ENCODE peak calls at places on chromosomes 5 and 9, in eight cellular contexts. K is neural crest cell; B is psoas muscle; E is colonic mucosa; J is progenitor cell of endocrine pancreas; N is H9; M is CD4-positive, alpha-beta T cell; T is heart right ventricle. U is an unnamed sample.

GRCh38 chr9:134243778-134244467 is 79.6 kb upstream of the RNU6ATAC start:
- DNase-seq in K (no peak), B (no peak), E (no peak), J (no peak), N (no peak), M (no peak), T (no peak), U (no peak)

GRCh38 chr9:107269254-107269653 is 13.8 kb upstream of the RAD23B start:
- DNase-seq in K (no peak), B (no peak), E (no peak), J (no peak), N (no peak), M (no peak), T (no peak), U (no peak)

GRCh38 chr5:62974623-62975022 is 396.0 kb downstream of the LRRC70 start:
- DNase-seq in K (no peak), B (no peak), E (no peak), J (no peak), N (no peak), M (no peak), T (no peak), U (no peak)

GRCh38 chr5:158874814-158875213 is 224.9 kb downstream of the EBF1 start:
- DNase-seq in K (no peak), B (no peak), E (no peak), J (no peak), N (no peak), M (no peak), T (no peak), U (no peak)

GRCh38 chr5:127040779-127041520 is 10.6 kb upstream of the MARCHF3 start:
- DNase-seq in K (no peak), B (no peak), E (peak), J (no peak), N (peak), M (no peak), T (no peak), U (no peak)

GRCh38 chr9:125495137-125496119 is 211.6 kb downstream of the MAPKAP1 start:
- DNase-seq in K (no peak), B (no peak), E (no peak), J (no peak), N (peak), M (no peak), T (no peak), U (no peak)

GRCh38 chr5:148697177-148697820 is 43.0 kb upstream of the HTR4 start:
- DNase-seq in K (no peak), B (no peak), E (no peak), J (no peak), N (no peak), M (no peak), T (no peak), U (no peak)

GRCh38 chr5:60842859-60843692 is 993 bp downstream of the ELOVL7 start:
- DNase-seq in K (peak), B (no peak), E (peak), J (no peak), N (peak), M (no peak), T (no peak), U (no peak)

GRCh38 chr5:71705416-71705815 is 13.7 kb upstream of the CARTPT start:
- DNase-seq in K (no peak), B (no peak), E (no peak), J (no peak), N (no peak), M (no peak), T (no peak), U (no peak)

GRCh38 chr9:127452481-127453092 is 1.3 kb downstream of the LRSAM1 start:
- DNase-seq in K (no peak), B (peak), E (peak), J (no peak), N (no peak), M (no peak), T (peak), U (no peak)

GRCh38 chr9:87442451-87442850 is 55.2 kb upstream of the DAPK1 start:
- DNase-seq in K (no peak), B (no peak), E (no peak), J (no peak), N (no peak), M (no peak), T (no peak), U (no peak)

GRCh38 chr5:61809651-61810050 is 477.6 kb downstream of the ZSWIM6 start:
- DNase-seq in K (no peak), B (no peak), E (no peak), J (no peak), N (no peak), M (no peak), T (no peak), U (no peak)

GRCh38 chr5:149694007-149694406 is 36.1 kb upstream of the PPARGC1B start:
- DNase-seq in K (no peak), B (no peak), E (no peak), J (no peak), N (no peak), M (no peak), T (peak), U (no peak)

GRCh38 chr9:2686884-2687283 is 30.4 kb upstream of the KCNV2 start:
- DNase-seq in K (no peak), B (no peak), E (no peak), J (no peak), N (peak), M (no peak), T (no peak), U (no peak)
- TF ChIP-seq CTCF in K (no peak), B (no peak), E (no peak), J (no peak), N (no peak), M (no peak), T (no peak), U (no peak)

GRCh38 chr5:180541710-180542109 is 47.5 kb downstream of the CNOT6 start:
- DNase-seq in K (no peak), B (no peak), E (no peak), J (no peak), N (peak), M (no peak), T (no peak), U (no peak)
- TF ChIP-seq CTCF in K (peak), B (no peak), E (no peak), J (peak), N (peak), M (no peak), T (no peak), U (no peak)

GRCh38 chr9:113842086-113842485 is 34.0 kb upstream of the ZNF618 start:
- DNase-seq in K (no peak), B (no peak), E (no peak), J (no peak), N (no peak), M (no peak), T (no peak), U (no peak)
- TF ChIP-seq CTCF in K (no peak), B (no peak), E (no peak), J (no peak), N (no peak), M (no peak), T (no peak), U (no peak)

GRCh38 chr5:154844800-154845199 is 5.6 kb downstream of the FAXDC2 start:
- DNase-seq in K (no peak), B (no peak), E (no peak), J (no peak), N (no peak), M (no peak), T (no peak), U (no peak)

GRCh38 chr5:154851351-154851750 is 948 bp upstream of the FAXDC2 start:
- DNase-seq in K (no peak), B (no peak), E (no peak), J (no peak), N (no peak), M (no peak), T (no peak), U (no peak)

GRCh38 chr5:154850255-154851062 is at the start of gene FAXDC2:
- DNase-seq in K (peak), B (peak), E (peak), J (peak), N (peak), M (no peak), T (peak), U (no peak)

GRCh38 chr5:154849261-154849660 is 1.1 kb downstream of the FAXDC2 start:
- DNase-seq in K (no peak), B (no peak), E (no peak), J (no peak), N (no peak), M (no peak), T (no peak), U (no peak)

DNA sequence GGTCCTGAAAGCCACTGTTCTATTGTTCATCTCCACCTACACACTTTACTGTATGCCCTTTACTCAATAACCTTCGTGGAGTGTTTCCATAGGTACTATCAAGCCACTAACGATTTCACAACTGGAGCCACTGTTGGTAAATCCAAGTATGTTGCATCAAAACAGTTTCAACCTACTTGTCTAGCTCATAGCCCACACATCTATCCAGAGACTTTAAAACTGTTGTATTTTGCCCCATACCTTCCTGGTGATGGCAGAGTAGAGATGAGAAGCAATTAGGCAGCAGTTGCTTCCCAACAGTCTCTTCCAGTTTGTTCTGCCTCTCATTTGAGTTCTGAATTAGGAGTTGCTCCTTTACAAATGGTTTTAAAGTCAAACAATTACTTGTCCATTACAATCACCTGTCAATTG is 607 bp downstream of the FAXDC2 start:
- DNase-seq in K (no peak), B (no peak), E (no peak), J (no peak), N (no peak), M (no peak), T (no peak), U (no peak)
- TF ChIP-seq CTCF in K (no peak), B (no peak), E (no peak), J (no peak), N (no peak), M (no peak), T (no peak), U (no peak)

GRCh38 chr9:83405674-83406255 is 132.4 kb downstream of the FRMD3 start:
- DNase-seq in K (no peak), B (no peak), E (no peak), J (no peak), N (no peak), M (no peak), T (no peak), U (no peak)
- TF ChIP-seq CTCF in K (no peak), B (no peak), E (no peak), J (no peak), N (peak), M (no peak), T (no peak), U (no peak)